ENCODE peak calls at places on chromosomes 5 and 9, in five cellular contexts. T, O, P, I and L are unnamed samples.

GRCh38 chr5:84564311-84564710 is 179.6 kb upstream of the EDIL3 start:
- DNase-seq in O (no peak), T (no peak), P (no peak), I (peak; percentile 6), L (no peak)

GRCh38 chr5:178839319-178839704 is 20.4 kb upstream of the ZNF354B start:
- DNase-seq in P (peak; percentile 83), I (no peak), T (peak; percentile 44), O (no peak), L (peak; percentile 100)

GRCh38 chr5:35171108-35171507 is 59.2 kb downstream of the PRLR start:
- DNase-seq in I (no peak), P (no peak), T (no peak), O (no peak), L (no peak)

GRCh38 chr5:42557689-42558088 is 134.4 kb downstream of the GHR start:
- DNase-seq in T (no peak), O (no peak), P (no peak), I (no peak), L (peak; percentile 6)

GRCh38 chr5:88952344-88952743 is 69.4 kb upstream of the MEF2C start:
- DNase-seq in P (no peak), O (no peak), T (no peak), I (peak; percentile 37), L (peak; percentile 40)

GRCh38 chr9:131734165-131734610 is 5.7 kb downstream of the RAPGEF1 start:
- DNase-seq in T (no peak), O (no peak), P (no peak), I (no peak), L (no peak)

GRCh38 chr5:43409809-43410271 is 2.4 kb downstream of the CCL28 start:
- DNase-seq in P (no peak), T (no peak), O (no peak), I (no peak), L (peak; percentile 27)

GRCh38 chr9:1217076-1217475 is 166.9 kb downstream of the DMRT2 start:
- DNase-seq in O (no peak), I (no peak), T (no peak), P (no peak), L (no peak)

GRCh38 chr5:128877476-128877875 is 87.8 kb upstream of the SLC27A6 start:
- DNase-seq in T (no peak), I (no peak), O (no peak), P (no peak), L (no peak)

GRCh38 chr9:92648447-92649406 is 21.2 kb downstream of the IPPK start:
- DNase-seq in T (no peak), P (peak; percentile 26), O (no peak), I (no peak), L (no peak)

GRCh38 chr9:114677418-114677817 is 4.6 kb downstream of the TEX48 start:
- DNase-seq in T (no peak), I (peak; percentile 100), O (no peak), P (no peak), L (peak; percentile 84)

GRCh38 chr5:40676643-40677333 is 2.9 kb upstream of the PTGER4 start:
- DNase-seq in O (no peak), P (peak; percentile 42), T (no peak), I (peak; percentile 59), L (no peak)

GRCh38 chr5:140674629-140675028 is 1.3 kb upstream of the DND1 start:
- DNase-seq in T (no peak), O (no peak), I (no peak), P (no peak), L (no peak)

GRCh38 chr9:13857521-13857920 is 456.4 kb downstream of the NFIB start:
- DNase-seq in P (no peak), I (no peak), T (no peak), O (no peak), L (no peak)

GRCh38 chr5:120449501-120449900 is 14.6 kb upstream of the PRR16 start:
- DNase-seq in I (peak; percentile 76), T (no peak), O (no peak), P (no peak), L (no peak)

GRCh38 chr5:171201285-171201684 is 107.8 kb upstream of the TLX3 start:
- DNase-seq in I (no peak), T (no peak), P (no peak), O (no peak), L (no peak)

GRCh38 chr5:138257583-138257982 is 16.8 kb downstream of the GFRA3 start:
- DNase-seq in I (no peak), T (no peak), O (no peak), P (no peak), L (no peak)

GRCh38 chr9:98146101-98146991 is 27.3 kb upstream of the TRIM14 start:
- DNase-seq in I (peak; percentile 57), T (no peak), O (no peak), P (no peak), L (peak; percentile 92)

GRCh38 chr5:111854196-111854595 is 97.2 kb upstream of the NREP start:
- DNase-seq in T (no peak), O (no peak), I (peak; percentile 32), P (no peak), L (no peak)

GRCh38 chr9:113409481-113409880 is 994 bp downstream of the POLE3 start:
- DNase-seq in I (no peak), P (no peak), O (no peak), T (no peak), L (no peak)

GRCh38 chr5:150672237-150672883 is 11.3 kb downstream of the MYOZ3 start:
- DNase-seq in P (peak; percentile 89), I (peak; percentile 50), T (peak; percentile 58), O (no peak), L (peak; percentile 19)

GRCh38 chr5:122076669-122077450 is 1.2 kb downstream of the LOX start:
- DNase-seq in O (peak; percentile 67), T (no peak), P (peak; percentile 88), I (peak; percentile 84), L (peak; percentile 77)

GRCh38 chr9:110257971-110258370 is 1.7 kb upstream of the TXN start:
- DNase-seq in I (peak; percentile 25), P (no peak), T (no peak), O (no peak), L (no peak)

GRCh38 chr9:107239474-107239873 is 43.6 kb upstream of the RAD23B start:
- DNase-seq in O (no peak), I (peak; percentile 24), P (no peak), T (no peak), L (no peak)

GRCh38 chr9:128097156-128098016 is 29.4 kb downstream of the SLC25A25 start:
- DNase-seq in T (no peak), O (no peak), P (no peak), I (no peak), L (peak; percentile 26)

GRCh38 chr9:93953492-93954435 is 1.4 kb downstream of the BARX1 start:
- DNase-seq in T (no peak), P (peak; percentile 55), I (no peak), O (no peak), L (no peak)

GRCh38 chr9:87193151-87193550 is 245.8 kb upstream of the GAS1 start:
- DNase-seq in I (peak; percentile 55), T (no peak), O (no peak), P (no peak), L (no peak)

GRCh38 chr5:6825678-6826244 is 112.5 kb downstream of the TENT4A start:
- DNase-seq in I (no peak), P (no peak), T (no peak), O (no peak), L (no peak)
- H2AFZ ChIP-seq in I (no peak overlapping the region), P (no peak overlapping the region), T (no peak overlapping the region), O (no peak overlapping the region), L (no peak overlapping the region)

GRCh38 chr9:70044450-70045307 is 1.0 kb downstream of the MAMDC2 start:
- DNase-seq in I (peak; percentile 67), O (peak; percentile 46), P (peak; percentile 72), T (no peak), L (peak; percentile 34)

GRCh38 chr9:70049236-70049635 is 5.6 kb downstream of the MAMDC2 start:
- DNase-seq in I (peak; percentile 46), P (no peak), T (no peak), O (no peak), L (no peak)

GRCh38 chr9:70045452-70045851 is 1.8 kb downstream of the MAMDC2 start:
- DNase-seq in T (no peak), I (no peak), P (no peak), O (no peak), L (no peak)

GRCh38 chr9:70043689-70044449 is at the start of gene MAMDC2:
- DNase-seq in I (peak; percentile 45), O (peak; percentile 62), T (no peak), P (peak; percentile 76), L (peak; percentile 37)

DNA sequence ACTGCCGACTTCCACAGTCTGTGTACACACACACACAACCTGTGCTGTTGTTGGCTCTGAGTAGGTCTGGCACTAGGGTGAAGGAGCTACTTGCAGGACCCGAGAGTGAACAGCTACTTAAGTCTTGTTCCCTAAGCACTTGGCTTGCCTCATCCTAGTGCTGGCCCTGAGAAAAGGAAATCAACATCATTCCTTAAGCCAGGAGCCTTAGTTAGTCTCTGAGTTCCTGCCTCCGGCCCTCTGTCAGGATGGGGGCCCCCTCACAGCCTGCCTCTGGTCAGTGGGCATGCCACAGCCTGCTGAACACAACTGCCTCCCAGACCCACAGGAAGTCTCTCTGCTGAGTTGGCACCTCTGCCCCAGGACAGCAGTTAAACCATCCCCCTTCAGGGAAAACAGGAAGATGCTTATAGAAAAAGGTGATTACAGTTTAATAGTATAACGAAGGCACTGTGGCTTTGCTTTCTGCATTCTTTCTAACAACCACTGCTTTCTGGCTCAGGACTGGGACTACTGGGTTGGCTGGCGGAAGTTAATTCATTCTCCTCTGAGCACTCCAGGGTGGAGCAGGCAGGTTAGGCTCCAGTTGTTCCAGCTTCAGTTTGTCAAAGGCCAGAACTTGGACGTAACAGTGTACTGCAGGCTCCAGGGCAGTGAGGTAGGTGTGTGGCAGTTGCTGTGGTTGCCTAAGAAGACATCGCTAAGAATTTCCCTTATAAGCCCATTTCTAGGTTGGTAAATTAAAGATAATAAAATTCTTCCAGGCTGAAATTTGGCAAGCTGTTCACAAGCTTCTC is 2.8 kb downstream of the MAMDC2 start:
- DNase-seq in I (no peak), T (no peak), O (no peak), P (peak; percentile 35), L (no peak)
- H3K4me1 ChIP-seq in I (peaks cover 34% of the 10 kb centered on the region), T (peaks cover 10% of the 10 kb centered on the region), O (peaks cover 8% of the 10 kb centered on the region), P (peaks cover 5% of the 10 kb centered on the region), L (peaks cover 9% of the 10 kb centered on the region)

DNA sequence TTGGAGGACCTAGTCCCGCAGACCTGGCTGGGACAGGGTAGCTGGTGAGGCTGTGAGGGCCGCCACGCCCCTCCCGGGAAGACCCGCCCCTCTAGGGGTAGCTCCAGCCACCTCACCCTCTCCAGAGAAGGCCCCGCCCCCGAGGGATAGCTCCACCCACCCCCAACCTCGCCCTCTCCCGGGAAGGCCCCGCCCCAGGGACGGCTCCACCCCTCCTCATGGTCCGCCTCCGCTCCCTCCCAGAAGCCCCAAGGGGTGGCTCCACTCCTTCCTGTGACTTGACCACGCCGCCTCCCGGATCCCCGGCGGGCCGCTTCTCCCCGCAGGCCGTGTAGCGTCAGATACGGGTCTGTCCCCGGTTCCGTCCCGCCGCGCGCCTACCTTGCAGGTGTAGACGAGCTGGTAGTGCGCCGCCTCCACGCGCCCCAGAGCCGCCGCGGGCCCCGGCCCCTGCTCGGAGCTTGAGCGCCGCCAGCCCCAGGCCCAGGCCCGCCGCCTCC is 388 bp downstream of the DNLZ start:
- DNase-seq in O (peak; percentile 92), T (peak; percentile 89), I (peak; percentile 93), P (peak; percentile 98), L (peak; percentile 91)
- H3K14ac ChIP-seq in O (no peak overlapping the region), T (no peak overlapping the region), I (peak overlapping the region; percentile 43), P (peak overlapping the region; percentile 77), L (peak overlapping the region; percentile 70)

DNA sequence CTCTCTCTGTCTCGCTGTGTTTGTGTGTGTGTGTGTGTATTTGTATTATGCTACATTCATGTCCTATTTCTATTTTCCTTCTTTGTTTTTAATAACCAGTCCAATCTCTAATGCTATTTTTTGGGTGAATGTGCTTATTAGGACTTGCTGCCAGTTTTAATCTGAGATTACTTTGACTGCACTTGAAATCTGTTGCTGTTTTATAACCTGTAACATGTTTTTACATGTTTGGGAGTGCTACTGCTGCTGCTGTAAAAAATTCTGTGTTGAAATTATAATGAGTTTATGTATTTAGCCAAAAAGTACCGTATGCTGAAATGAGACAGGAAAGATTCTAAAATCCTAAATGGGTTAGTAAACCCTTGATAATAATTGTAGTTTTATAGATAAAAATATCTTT is 104.7 kb upstream of the SSBP2 start:
- DNase-seq in I (no peak), O (no peak), T (no peak), P (no peak), L (no peak)
- H2AFZ ChIP-seq in I (no peak overlapping the region), O (no peak overlapping the region), T (no peak overlapping the region), P (no peak overlapping the region), L (no peak overlapping the region)